ENCODE peak calls at places on chromosomes 2 and 18, in seven cellular contexts. B is activated naive CD4-positive, alpha-beta T cell treated with anti-CD3 and anti-CD28 coated beads for 36 hours; X is skeletal muscle cell; W is 8988T; H is activated CD8-positive, alpha-beta memory T cell treated with anti-CD3 and anti-CD28 coated beads for 24 hours; T is left ventricle myocardium inferior; R is stimulated activated CD8-positive, alpha-beta memory T cell treated with anti-CD3 and anti-CD28 coated beads, Interleukin-15, amount 100 ng/mL, for 1 hour. N is an unnamed sample.

GRCh38 chr18:73614812-73615211 is 532.8 kb downstream of the FBXO15 start:
- DNase-seq in B (no peak), X (peak), W (no peak), H (no peak), T (no peak), R (no peak), N (peak)

GRCh38 chr18:39655341-39655740 is 2089.7 kb upstream of the CELF4 start:
- DNase-seq in B (no peak), X (no peak), W (no peak), H (no peak), T (no peak), R (no peak), N (no peak)

GRCh38 chr2:221969087-221969829 is 329.5 kb downstream of the PAX3 start:
- DNase-seq in B (peak), X (no peak), W (peak), H (no peak), T (no peak), R (no peak), N (peak)

GRCh38 chr2:33421820-33422219 is 54.6 kb upstream of the RASGRP3 start:
- DNase-seq in B (no peak), X (no peak), W (no peak), H (no peak), T (no peak), R (no peak), N (no peak)

GRCh38 chr2:112118148-112118547 is 20.0 kb upstream of the FBLN7 start:
- DNase-seq in B (no peak), X (no peak), W (no peak), H (no peak), T (no peak), R (no peak), N (peak)

GRCh38 chr18:58997811-58998337 is 133.2 kb downstream of the ZNF532 start:
- DNase-seq in B (no peak), X (peak), W (no peak), H (no peak), T (peak), R (no peak), N (peak)

GRCh38 chr18:58947136-58947732 is 82.6 kb downstream of the ZNF532 start:
- DNase-seq in B (no peak), X (no peak), W (no peak), H (no peak), T (no peak), R (no peak), N (no peak)

GRCh38 chr2:42060718-42061619 is 13.1 kb downstream of the PKDCC start:
- DNase-seq in B (no peak), X (no peak), W (no peak), H (no peak), T (peak), R (no peak), N (no peak)

GRCh38 chr2:232721261-232721660 is 24.1 kb downstream of the GIGYF2 start:
- DNase-seq in B (no peak), X (no peak), W (no peak), H (no peak), T (no peak), R (no peak), N (no peak)

GRCh38 chr2:100730290-100730868 is 89.6 kb upstream of the NPAS2 start:
- DNase-seq in B (peak), X (peak), W (no peak), H (peak), T (peak), R (peak), N (peak)

N was measured in A549.